ENCODE peak calls at places on chromosomes 1 and 21, in four cellular contexts. J is endothelial cell of umbilical vein, S is suprapubic skin, E is spleen. Y is an unnamed sample.

GRCh38 chr1:10444795-10445397 is 4.9 kb upstream of the CORT start:
- DNase-seq in J (no peak), S (no peak), E (no peak), Y (no peak)

GRCh38 chr21:17799414-17800164 is 19.6 kb downstream of the C21orf91 start:
- DNase-seq in J (no peak), S (no peak), E (no peak), Y (no peak)

GRCh38 chr1:210944255-210944654 is 189.7 kb downstream of the KCNH1 start:
- DNase-seq in J (no peak), S (no peak), E (no peak), Y (no peak)

GRCh38 chr1:43314233-43314632 is 13.5 kb downstream of the TIE1 start:
- DNase-seq in J (no peak), S (no peak), E (peak), Y (no peak)

GRCh38 chr1:159924025-159924790 is 1.1 kb downstream of the TAGLN2 start:
- DNase-seq in J (peak), S (peak), E (peak), Y (peak)

GRCh38 chr1:4177425-4178150 is 277.5 kb upstream of the C1orf174 start:
- DNase-seq in J (no peak), S (no peak), E (peak), Y (no peak)

GRCh38 chr1:110508038-110508437 is 10.9 kb downstream of the KCNA10 start:
- DNase-seq in J (no peak), S (peak), E (no peak), Y (peak)

GRCh38 chr1:225755668-225756294 is 21.8 kb upstream of the SRP9 start:
- DNase-seq in J (no peak), S (peak), E (peak), Y (no peak)

GRCh38 chr1:39332828-39333227 is 128.3 kb downstream of the MACF1 start:
- DNase-seq in J (no peak), S (no peak), E (no peak), Y (no peak)

GRCh38 chr1:181772714-181773113 is 288.8 kb downstream of the ZNF648 start:
- DNase-seq in J (no peak), S (no peak), E (no peak), Y (no peak)

GRCh38 chr1:174068000-174068399 is 45.8 kb upstream of the RC3H1 start:
- DNase-seq in J (no peak), S (no peak), E (no peak), Y (no peak)

GRCh38 chr1:109980324-109981127 is 4.0 kb upstream of the AHCYL1 start:
- DNase-seq in J (no peak), S (no peak), E (no peak), Y (peak)

GRCh38 chr1:54016343-54017282 is 1.4 kb downstream of the LDLRAD1 start:
- DNase-seq in J (no peak), S (no peak), E (no peak), Y (peak)

GRCh38 chr1:226569879-226570547 is 21.4 kb downstream of the STUM start:
- DNase-seq in J (no peak), S (peak), E (peak), Y (no peak)

GRCh38 chr21:20997633-20998455 is at the start of gene NCAM2:
- DNase-seq in J (peak), S (peak), E (peak), Y (peak)

GRCh38 chr1:9836632-9836960 is 12.8 kb upstream of the CLSTN1 start:
- DNase-seq in J (no peak), S (peak), E (peak), Y (no peak)

GRCh38 chr1:44681905-44682900 is 7.7 kb downstream of the ARMH1 start:
- DNase-seq in J (no peak), S (no peak), E (peak), Y (no peak)

GRCh38 chr1:59020151-59020997 is 236.5 kb upstream of the JUN start:
- DNase-seq in J (peak), S (no peak), E (peak), Y (peak)

GRCh38 chr1:201999625-202000238 is 10.7 kb upstream of the ELF3 start:
- DNase-seq in J (peak), S (no peak), E (peak), Y (peak)

GRCh38 chr1:178483251-178483957 is 13.4 kb downstream of the CLEC20A start:
- DNase-seq in J (no peak), S (no peak), E (no peak), Y (no peak)

GRCh38 chr1:110645962-110646735 is 28.6 kb downstream of the KCNA3 start:
- DNase-seq in J (no peak), S (no peak), E (no peak), Y (no peak)

GRCh38 chr1:200184196-200184595 is 156.7 kb downstream of the NR5A2 start:
- DNase-seq in J (peak), S (peak), E (peak), Y (peak)

GRCh38 chr1:119747451-119747850 is 21.3 kb downstream of the HMGCS2 start:
- DNase-seq in J (no peak), S (no peak), E (no peak), Y (no peak)

GRCh38 chr21:25441835-25442234 is 165.4 kb downstream of the MRPL39 start:
- DNase-seq in J (no peak), S (no peak), E (no peak), Y (no peak)

GRCh38 chr1:53257454-53258081 is 19.2 kb upstream of the MAGOH start:
- DNase-seq in J (no peak), S (no peak), E (no peak), Y (no peak)

GRCh38 chr1:75616436-75617433 is 5.8 kb upstream of the SLC44A5 start:
- DNase-seq in J (peak), S (no peak), E (peak), Y (no peak)

GRCh38 chr1:43868741-43869067 is 64.9 kb upstream of the ARTN start:
- DNase-seq in J (peak), S (no peak), E (no peak), Y (no peak)

DNA sequence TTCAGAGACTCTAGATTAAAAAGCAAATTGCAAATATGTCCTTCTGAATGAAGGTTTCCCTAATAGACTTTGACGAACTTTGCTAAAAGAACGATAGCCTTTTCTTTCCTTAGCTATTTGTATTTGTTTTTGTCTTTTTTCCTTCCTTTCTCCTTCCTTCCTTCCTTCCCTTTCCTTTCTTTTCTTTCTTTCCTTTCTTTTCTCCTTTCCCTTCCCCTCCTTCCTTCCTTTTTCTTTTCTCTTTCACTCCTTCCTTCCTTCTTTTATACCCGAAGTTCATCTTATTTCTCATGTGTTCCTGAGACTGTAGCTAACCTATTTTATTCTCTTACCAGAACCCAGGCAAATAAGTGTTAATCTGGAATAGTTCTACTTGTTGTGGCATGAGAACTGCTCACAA is 381.2 kb upstream of the RUNX1 start:
- DNase-seq in J (no peak), S (no peak), E (no peak), Y (no peak)
- H3K27ac ChIP-seq in J (no peak), S (no peak), E (no peak), Y (no peak)

GRCh38 chr1:52193985-52194384 is 52.1 kb downstream of the ZFYVE9 start:
- DNase-seq in J (no peak), S (no peak), E (no peak), Y (no peak)

GRCh38 chr1:52192436-52192835 is 50.5 kb downstream of the ZFYVE9 start:
- DNase-seq in J (no peak), S (no peak), E (no peak), Y (no peak)

GRCh38 chr1:52190500-52191252 is 48.8 kb downstream of the ZFYVE9 start:
- DNase-seq in J (peak), S (no peak), E (no peak), Y (no peak)

GRCh38 chr1:52191395-52191965 is 49.6 kb downstream of the ZFYVE9 start:
- DNase-seq in J (no peak), S (no peak), E (no peak), Y (no peak)

GRCh38 chr1:52192024-52192423 is 50.1 kb downstream of the ZFYVE9 start:
- DNase-seq in J (no peak), S (no peak), E (no peak), Y (no peak)
- TF ChIP-seq POLR2AphosphoS5 in J (no peak), S (no peak), E (no peak), Y (no peak)

DNA sequence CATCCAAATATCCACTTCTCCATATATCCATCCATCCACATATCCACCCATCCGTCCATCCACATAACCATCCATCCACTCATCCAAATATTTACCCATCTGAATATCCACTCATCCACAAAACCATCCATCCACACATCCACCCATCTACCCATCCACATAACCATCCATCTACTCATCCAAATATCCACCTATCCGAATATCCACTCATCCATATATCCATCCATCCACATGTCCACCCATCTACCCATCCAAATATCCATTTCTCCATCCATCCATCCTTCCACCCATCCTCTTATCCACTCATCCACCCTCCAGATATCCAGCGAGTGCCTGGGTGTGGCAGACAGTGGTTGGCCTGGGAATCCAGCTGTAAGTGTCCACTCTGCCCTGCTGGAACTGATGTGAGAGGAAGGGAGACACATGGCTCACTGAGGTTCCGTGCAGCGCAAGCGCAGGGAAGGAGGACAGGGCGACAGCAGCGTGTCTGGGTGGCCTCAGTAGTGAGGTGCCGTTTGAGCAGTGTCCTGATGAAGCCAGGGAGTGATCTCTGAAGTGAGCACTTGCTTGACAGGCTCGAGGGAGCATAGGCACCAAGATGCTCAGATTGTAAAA is 27.1 kb downstream of the SLC45A1 start:
- DNase-seq in J (no peak), S (no peak), E (no peak), Y (no peak)
- H3K27ac ChIP-seq in J (no peak), S (no peak), E (no peak), Y (no peak)

GRCh38 chr1:209367031-209367813 is 216.3 kb upstream of the CAMK1G start:
- DNase-seq in J (no peak), S (no peak), E (no peak), Y (no peak)

GRCh38 chr1:209368864-209369598 is 214.5 kb upstream of the CAMK1G start:
- DNase-seq in J (no peak), S (no peak), E (no peak), Y (no peak)

GRCh38 chr1:209363112-209363511 is 220.4 kb upstream of the CAMK1G start:
- DNase-seq in J (no peak), S (no peak), E (no peak), Y (no peak)

GRCh38 chr1:209370616-209371015 is 212.9 kb upstream of the CAMK1G start:
- DNase-seq in J (no peak), S (no peak), E (no peak), Y (no peak)

DNA sequence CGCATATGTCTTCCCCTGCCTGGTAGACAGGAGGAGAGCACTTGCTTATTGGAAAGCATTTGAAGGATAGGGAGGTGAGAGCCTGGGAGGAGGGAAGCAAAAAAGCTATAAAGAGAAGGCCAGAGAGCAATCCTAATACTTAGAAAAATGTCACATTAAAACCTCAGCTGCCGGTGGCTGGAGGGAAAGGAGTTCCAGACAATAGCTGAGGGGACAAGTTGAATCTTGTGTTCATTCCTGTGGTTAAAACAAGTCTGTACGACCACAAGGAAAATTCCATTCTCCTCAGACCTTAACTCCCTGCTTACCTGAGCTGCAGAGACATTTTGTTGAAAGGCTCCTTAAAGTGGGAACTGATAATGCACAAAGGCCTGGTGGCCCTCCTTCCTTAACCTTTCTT is 218.8 kb upstream of the CAMK1G start:
- DNase-seq in J (no peak), S (no peak), E (no peak), Y (no peak)
- TF ChIP-seq POLR2AphosphoS5 in J (no peak), S (no peak), E (no peak), Y (no peak)

GRCh38 chr1:237772014-237772413 is 118.7 kb downstream of the ZP4 start:
- DNase-seq in J (no peak), S (no peak), E (no peak), Y (no peak)
- H3K27ac ChIP-seq in J (no peak), S (no peak), E (no peak), Y (no peak)

Y was measured in transverse colon.